ENCODE peak calls at places on chromosomes 2 and 18, in eight cellular contexts. C, H, R, G, K, D, L and J are unnamed samples.

GRCh38 chr18:79867666-79868065 is 69.9 kb downstream of the KCNG2 start:
- DNase-seq in C (no peak), H (no peak), R (no peak), G (no peak), K (no peak), D (no peak), L (no peak), J (no peak)

GRCh38 chr18:452801-453200 is 47.7 kb downstream of the COLEC12 start:
- DNase-seq in C (no peak), H (no peak), R (no peak), G (no peak), K (no peak), D (no peak), L (no peak), J (no peak)

GRCh38 chr2:172561270-172561669 is 5.4 kb downstream of the PDK1 start:
- DNase-seq in C (no peak), H (no peak), R (no peak), G (no peak), K (no peak), D (no peak), L (no peak), J (no peak)

GRCh38 chr2:150424361-150424760 is 63.1 kb downstream of the RND3 start:
- DNase-seq in C (no peak), H (no peak), R (no peak), G (no peak), K (no peak), D (no peak), L (no peak), J (no peak)

GRCh38 chr2:80687524-80687923 is 383.0 kb upstream of the LRRTM1 start:
- DNase-seq in C (no peak), H (no peak), R (no peak), G (no peak), K (no peak), D (no peak), L (no peak), J (no peak)

GRCh38 chr2:172710584-172711024 is 25.0 kb upstream of the RAPGEF4 start:
- DNase-seq in C (peak; percentile 47), H (peak; percentile 71), R (no peak), G (no peak), K (no peak), D (peak; percentile 33), L (no peak), J (peak; percentile 24)

GRCh38 chr2:168277276-168277675 is 29.9 kb upstream of the STK39 start:
- DNase-seq in C (no peak), H (no peak), R (no peak), G (no peak), K (no peak), D (no peak), L (no peak), J (no peak)

GRCh38 chr2:55923091-55923977 is at the start of gene EFEMP1:
- DNase-seq in C (peak; percentile 90), H (no peak), R (peak; percentile 78), G (peak; percentile 92), K (peak; percentile 69), D (peak; percentile 48), L (no peak), J (no peak)

GRCh38 chr2:203379156-203379555 is 51.0 kb downstream of the ABI2 start:
- DNase-seq in C (no peak), H (no peak), R (no peak), G (no peak), K (no peak), D (no peak), L (no peak), J (no peak)

GRCh38 chr2:58081000-58081399 is 34.4 kb downstream of the VRK2 start:
- DNase-seq in C (no peak), H (no peak), R (no peak), G (no peak), K (no peak), D (no peak), L (no peak), J (no peak)

GRCh38 chr2:164335947-164336346 is 285.3 kb downstream of the GRB14 start:
- DNase-seq in C (no peak), H (no peak), R (no peak), G (no peak), K (no peak), D (no peak), L (no peak), J (no peak)

GRCh38 chr2:230903251-230904150 is 21.5 kb downstream of the GPR55 start:
- DNase-seq in C (no peak), H (no peak), R (peak; percentile 55), G (peak; percentile 41), K (peak; percentile 15), D (no peak), L (no peak), J (no peak)

GRCh38 chr2:74836675-74837401 is 2.9 kb downstream of the HK2 start:
- DNase-seq in C (no peak), H (no peak), R (no peak), G (peak; percentile 87), K (no peak), D (no peak), L (peak; percentile 73), J (no peak)
- TF ChIP-seq CTCF in C (no peak), H (no peak), R (no peak), G (no peak), K (no peak), D (peak; percentile 25), L (no peak), J (no peak)

GRCh38 chr2:228681979-228682378 is 500.5 kb upstream of the SPHKAP start:
- DNase-seq in C (no peak), H (no peak), R (no peak), G (no peak), K (no peak), D (no peak), L (no peak), J (no peak)

GRCh38 chr2:228675715-228676114 is 494.2 kb upstream of the SPHKAP start:
- DNase-seq in C (no peak), H (no peak), R (no peak), G (no peak), K (no peak), D (no peak), L (no peak), J (no peak)

GRCh38 chr2:228678110-228678509 is 496.6 kb upstream of the SPHKAP start:
- DNase-seq in C (no peak), H (no peak), R (no peak), G (no peak), K (no peak), D (no peak), L (no peak), J (no peak)

DNA sequence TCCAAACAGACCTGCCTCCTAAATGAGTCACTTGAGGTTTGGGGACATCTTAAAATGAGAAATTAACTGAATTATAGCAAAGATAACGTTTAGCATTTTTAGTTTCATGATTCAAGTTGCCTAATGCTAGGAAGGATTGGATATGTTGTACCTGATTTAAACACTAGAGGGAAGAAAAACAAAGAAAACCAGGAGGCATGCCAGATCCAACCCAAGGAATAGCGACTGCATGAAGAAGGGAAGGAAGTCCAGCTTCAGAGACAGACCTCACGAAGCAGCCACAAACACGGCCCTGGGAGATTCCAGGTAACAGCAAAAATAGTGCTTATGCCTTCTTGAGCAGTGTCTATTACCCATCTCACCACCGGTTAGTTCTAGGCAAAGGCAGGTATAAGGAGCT is 499.9 kb upstream of the SPHKAP start:
- DNase-seq in C (peak; percentile 50), H (peak; percentile 65), R (no peak), G (no peak), K (no peak), D (no peak), L (no peak), J (no peak)
- TF ChIP-seq CTCF in C (peak; percentile 52), H (peak; percentile 33), R (peak; percentile 56), G (peak; percentile 49), K (no peak), D (peak; percentile 60), L (peak; percentile 28), J (peak; percentile 31)

DNA sequence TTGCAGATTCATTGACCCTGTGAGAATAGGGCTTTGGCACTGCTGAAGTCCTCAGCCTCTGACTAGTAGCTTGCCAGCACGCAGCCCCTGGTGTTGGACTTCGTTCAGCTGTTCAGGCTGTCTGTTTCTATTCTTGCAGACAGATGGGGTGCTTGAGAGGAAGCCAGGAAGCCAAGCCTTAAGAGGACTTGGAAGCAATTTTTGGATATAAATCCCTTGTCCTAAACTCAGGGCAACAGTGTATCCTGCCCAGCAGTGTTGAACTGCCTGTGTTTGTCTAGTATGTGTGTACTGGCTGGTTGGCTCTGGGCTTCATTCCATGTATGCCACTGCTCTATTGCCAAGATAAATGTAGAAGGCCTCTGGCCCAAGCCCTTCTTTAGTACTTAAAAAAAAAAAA is 108.6 kb downstream of the COMMD1 start:
- DNase-seq in C (peak; percentile 34), H (peak; percentile 22), R (peak; percentile 74), G (peak; percentile 90), K (peak; percentile 78), D (no peak), L (no peak), J (no peak)
- TF ChIP-seq CTCF in C (no peak), H (no peak), R (peak; percentile 68), G (peak; percentile 45), K (no peak), D (no peak), L (peak; percentile 17), J (no peak)

GRCh38 chr2:69945447-69945846 is 16.0 kb downstream of the ASPRV1 start:
- DNase-seq in C (no peak), H (no peak), R (no peak), G (no peak), K (peak; percentile 42), D (no peak), L (no peak), J (no peak)

GRCh38 chr2:69948032-69948962 is 13.1 kb downstream of the ASPRV1 start:
- DNase-seq in C (peak; percentile 34), H (no peak), R (no peak), G (no peak), K (no peak), D (no peak), L (no peak), J (no peak)

GRCh38 chr2:69947078-69947801 is 14.2 kb downstream of the ASPRV1 start:
- DNase-seq in C (no peak), H (no peak), R (no peak), G (no peak), K (no peak), D (no peak), L (no peak), J (no peak)

GRCh38 chr2:69945900-69946299 is 15.5 kb downstream of the ASPRV1 start:
- DNase-seq in C (no peak), H (no peak), R (no peak), G (no peak), K (no peak), D (no peak), L (no peak), J (no peak)

DNA sequence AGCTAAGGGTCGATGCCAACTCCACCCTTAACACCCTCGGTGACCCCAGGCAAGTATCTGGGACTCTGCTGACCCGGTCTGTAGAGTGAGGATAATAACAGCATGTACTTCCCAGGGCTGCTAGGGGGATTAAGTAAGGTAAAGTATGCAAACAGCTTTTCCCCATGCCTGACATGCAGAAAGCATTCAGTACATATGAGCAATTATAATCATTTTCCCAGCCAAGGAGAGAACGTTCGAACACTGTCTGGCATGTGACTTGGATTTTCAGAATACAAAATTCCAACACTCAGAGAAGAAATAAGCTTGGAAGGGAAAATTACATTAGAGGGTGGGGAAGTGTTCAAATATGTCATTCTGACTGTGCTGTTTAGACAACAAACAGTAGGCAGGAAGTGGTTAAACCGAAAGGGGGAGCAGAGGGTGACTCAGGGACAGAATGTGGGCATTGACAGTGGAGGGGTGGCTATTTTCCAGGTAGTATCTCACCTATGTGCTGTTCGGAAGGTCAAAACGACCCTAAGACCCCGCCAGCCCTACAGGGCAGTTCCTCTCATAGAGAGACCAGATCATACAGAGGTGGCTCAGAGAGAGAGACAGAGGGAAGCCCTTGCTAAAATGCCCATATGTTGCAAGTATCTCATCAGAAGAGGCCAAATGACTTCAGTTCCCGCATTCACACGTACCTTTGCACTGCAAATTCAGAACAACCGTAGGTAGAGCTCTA is 14.9 kb downstream of the ASPRV1 start:
- DNase-seq in C (no peak), H (no peak), R (no peak), G (no peak), K (peak; percentile 38), D (no peak), L (no peak), J (no peak)
- TF ChIP-seq CTCF in C (no peak), H (no peak), R (no peak), G (no peak), K (no peak), D (no peak), L (no peak), J (no peak)